ENCODE peak calls at places on chromosomes 6 and 20, in seven cellular contexts. G is BJ, Q is foreskin fibroblast, A is upper lobe of right lung, O is Calu3, K is PC-9, Y is cardiac fibroblast. W is an unnamed sample.

GRCh38 chr20:64065973-64066341 is 3.0 kb downstream of the TCEA2 start:
- DNase-seq in G (peak; percentile 44), Q (peak; percentile 81), A (no peak), O (peak; percentile 78), K (peak; percentile 92), Y (peak; percentile 80), W (no peak)

GRCh38 chr6:167208819-167209576 is 51.2 kb upstream of the GPR31 start:
- DNase-seq in G (no peak), Q (no peak), A (no peak), O (no peak), K (no peak), Y (no peak), W (no peak)

GRCh38 chr6:108805611-108806181 is 42.5 kb upstream of the ARMC2 start:
- DNase-seq in G (no peak), Q (no peak), A (no peak), O (no peak), K (no peak), Y (no peak), W (no peak)

GRCh38 chr6:34771727-34772126 is 14.4 kb downstream of the SNRPC start:
- DNase-seq in G (peak; percentile 35), Q (peak; percentile 42), A (no peak), O (no peak), K (no peak), Y (peak; percentile 67), W (no peak)

GRCh38 chr6:167695831-167696230 is 130.9 kb upstream of the AFDN start:
- DNase-seq in G (no peak), Q (no peak), A (no peak), O (no peak), K (no peak), Y (no peak), W (no peak)

GRCh38 chr6:77089776-77090175 is 373.5 kb downstream of the HTR1B start:
- DNase-seq in G (no peak), Q (peak; percentile 41), A (no peak), O (no peak), K (no peak), Y (peak; percentile 57), W (no peak)

GRCh38 chr20:46749164-46749563 is 39.7 kb downstream of the SLC2A10 start:
- DNase-seq in G (no peak), Q (no peak), A (no peak), O (no peak), K (no peak), Y (no peak), W (no peak)

GRCh38 chr6:46419576-46420002 is 71.7 kb downstream of the RCAN2 start:
- DNase-seq in G (no peak), Q (peak; percentile 56), A (no peak), O (peak; percentile 55), K (peak; percentile 48), Y (peak; percentile 86), W (no peak)

GRCh38 chr6:84057908-84058307 is 24.3 kb downstream of the MRAP2 start:
- DNase-seq in G (no peak), Q (no peak), A (no peak), O (no peak), K (no peak), Y (no peak), W (no peak)

GRCh38 chr20:9412309-9412708 is 102.1 kb upstream of the LAMP5 start:
- DNase-seq in G (no peak), Q (no peak), A (no peak), O (no peak), K (no peak), Y (no peak), W (no peak)

DNA sequence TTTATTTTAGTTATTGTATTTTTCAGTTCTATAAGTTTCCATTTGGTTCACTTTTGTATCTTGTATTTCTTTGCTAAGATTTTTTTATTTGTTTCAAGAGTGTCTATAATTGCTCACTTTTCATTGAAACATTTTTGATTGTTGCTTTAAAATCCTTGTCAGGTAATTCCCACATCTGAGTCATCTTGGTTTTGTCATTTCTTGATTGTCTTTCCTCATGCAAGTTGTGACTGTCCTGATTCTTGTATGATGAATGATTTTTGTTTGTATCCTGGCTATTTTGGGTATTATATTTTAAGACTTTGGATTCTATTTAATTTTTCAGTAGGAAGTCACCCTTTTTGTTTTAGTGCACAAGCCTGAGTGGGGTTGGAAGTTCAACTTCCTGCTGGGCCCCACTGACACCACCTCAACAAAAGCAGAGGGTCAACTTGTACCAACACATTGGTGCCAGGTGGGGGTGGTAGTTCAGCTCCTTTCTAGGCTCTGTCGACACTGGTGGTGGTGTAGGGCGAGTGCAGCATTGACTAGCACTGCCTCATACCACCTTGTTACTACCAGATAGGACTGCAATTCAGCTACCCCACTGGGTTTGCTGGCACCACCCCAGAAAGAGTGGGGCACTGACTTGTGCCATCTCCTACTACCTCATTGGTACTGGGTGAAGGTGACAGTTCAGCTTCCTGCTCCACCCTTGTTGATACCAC is 8.8 kb downstream of the RSPH3 start:
- DNase-seq in G (no peak), Q (no peak), A (no peak), O (no peak), K (no peak), Y (peak; percentile 38), W (no peak)
- TF ChIP-seq CTCF in G (no peak), Q (no peak), A (no peak), O (no peak), K (no peak), Y (no peak), W (no peak)

GRCh38 chr6:25013249-25013648 is 77.5 kb upstream of the RIPOR2 start:
- DNase-seq in G (no peak), Q (no peak), A (no peak), O (peak; percentile 33), K (no peak), Y (no peak), W (no peak)
- TF ChIP-seq CTCF in G (peak; percentile 25), Q (no peak), A (no peak), O (peak; percentile 54), K (no peak), Y (peak; percentile 21), W (peak; percentile 60)

GRCh38 chr20:2658414-2659354 is 5.3 kb downstream of the IDH3B start:
- DNase-seq in G (no peak), Q (no peak), A (no peak), O (no peak), K (no peak), Y (no peak), W (no peak)

GRCh38 chr20:2656471-2657117 is 4.2 kb downstream of the NOP56 start:
- DNase-seq in G (no peak), Q (no peak), A (no peak), O (no peak), K (no peak), Y (no peak), W (no peak)

GRCh38 chr20:2659547-2659946 is 4.5 kb downstream of the IDH3B start:
- DNase-seq in G (no peak), Q (no peak), A (no peak), O (no peak), K (no peak), Y (no peak), W (no peak)

GRCh38 chr20:2657241-2657640 is 4.8 kb downstream of the NOP56 start:
- DNase-seq in G (no peak), Q (no peak), A (no peak), O (no peak), K (no peak), Y (no peak), W (no peak)

GRCh38 chr20:2657674-2658073 is 5.2 kb downstream of the NOP56 start:
- DNase-seq in G (no peak), Q (no peak), A (no peak), O (no peak), K (no peak), Y (no peak), W (no peak)
- TF ChIP-seq CTCF in G (no peak), Q (no peak), A (no peak), O (no peak), K (no peak), Y (no peak), W (no peak)

GRCh38 chr6:5220436-5220835 is 40.3 kb downstream of the LYRM4 start:
- DNase-seq in G (no peak), Q (no peak), A (no peak), O (no peak), K (no peak), Y (no peak), W (no peak)
- TF ChIP-seq CTCF in G (no peak), Q (no peak), A (no peak), O (no peak), K (no peak), Y (no peak), W (no peak)